ENCODE peak calls at places on chromosomes 16 and 17, in five cellular contexts. V is spleen, N is endothelial cell of umbilical vein, R is prostate gland, A is Panc1. K is an unnamed sample.
A peak's percentile ranks its signal among the peaks of the same experiment; 100 is the strongest.

GRCh38 chr17:66667491-66668030 is 167.4 kb upstream of the CACNG5 start:
- DNase-seq in N (no peak), R (no peak), V (no peak), A (no peak), K (peak; percentile 56)

GRCh38 chr17:58228679-58229078 is 9.6 kb upstream of the MKS1 start:
- DNase-seq in R (no peak), A (no peak), V (no peak), N (no peak), K (no peak)

GRCh38 chr16:11251525-11252481 is 4.2 kb downstream of the SOCS1 start:
- DNase-seq in A (no peak), N (no peak), V (peak; percentile 85), R (no peak), K (no peak)

GRCh38 chr17:67441052-67441738 is 64.1 kb downstream of the PITPNC1 start:
- DNase-seq in R (no peak), A (no peak), V (no peak), N (peak; percentile 64), K (no peak)

GRCh38 chr17:43769426-43769825 is 9.4 kb downstream of the DUSP3 start:
- DNase-seq in N (no peak), V (peak; percentile 55), R (no peak), A (no peak), K (no peak)

GRCh38 chr17:29760279-29760721 is 137.6 kb upstream of the CORO6 start:
- DNase-seq in V (no peak), A (no peak), N (peak; percentile 57), R (no peak), K (peak; percentile 85)

GRCh38 chr17:66829386-66829864 is 5.5 kb upstream of the CACNG5 start:
- DNase-seq in A (no peak), R (peak; percentile 17), N (peak; percentile 70), V (no peak), K (no peak)

GRCh38 chr17:50483266-50483665 is 4.6 kb downstream of the RSAD1 start:
- DNase-seq in R (no peak), N (no peak), A (no peak), V (peak; percentile 50), K (no peak)

GRCh38 chr16:29232811-29233704 is 173.5 kb downstream of the NPIPB11 start:
- DNase-seq in R (no peak), V (no peak), N (no peak), A (no peak), K (no peak)

GRCh38 chr17:66975614-66976378 is 11.3 kb downstream of the CACNG4 start:
- DNase-seq in A (no peak), R (peak; percentile 45), N (no peak), V (no peak), K (no peak)

GRCh38 chr17:42989146-42989545 is 8.8 kb downstream of the RUNDC1 start:
- DNase-seq in A (no peak), V (no peak), N (no peak), R (no peak), K (no peak)

GRCh38 chr17:77873518-77874302 is 84.8 kb upstream of the TNRC6C start:
- DNase-seq in R (no peak), V (peak; percentile 61), N (no peak), A (no peak), K (no peak)

GRCh38 chr16:89197033-89197632 is 3.2 kb downstream of the SLC22A31 start:
- DNase-seq in A (no peak), N (no peak), R (no peak), V (peak; percentile 71), K (no peak)

GRCh38 chr16:80594756-80595155 is 54.0 kb downstream of the DYNLRB2 start:
- DNase-seq in A (no peak), N (no peak), V (no peak), R (no peak), K (no peak)

GRCh38 chr17:2106308-2106707 is 51.4 kb downstream of the HIC1 start:
- DNase-seq in A (no peak), R (no peak), N (peak; percentile 55), V (no peak), K (no peak)

DNA sequence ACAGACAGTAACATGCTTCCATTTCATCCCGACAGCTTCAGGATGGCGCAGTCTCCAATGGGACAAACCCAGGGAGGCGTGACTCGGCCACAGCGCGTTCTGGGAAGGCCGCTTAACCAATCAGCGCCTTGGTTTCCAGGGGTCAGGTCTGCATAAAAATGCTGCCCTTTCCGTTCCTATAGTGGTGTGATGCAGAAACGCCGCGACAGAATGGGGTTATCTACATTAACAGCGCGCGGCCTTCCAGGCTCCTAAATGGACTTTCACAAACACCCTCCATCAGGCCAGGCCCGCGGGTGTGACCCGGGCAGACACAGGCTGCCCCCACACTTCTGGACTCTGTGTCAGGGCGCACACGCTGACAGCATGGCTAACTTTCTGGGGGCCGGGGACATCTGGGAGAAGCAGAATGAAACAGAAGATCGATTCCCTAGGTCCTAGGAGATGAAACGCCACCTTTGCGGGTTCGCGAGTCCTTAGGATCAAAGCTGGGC is 792 bp downstream of the TMEM231 start:
- DNase-seq in A (peak; percentile 67), N (peak; percentile 90), V (peak; percentile 83), R (peak; percentile 73), K (no peak)
- TF ChIP-seq POLR2AphosphoS5 in A (peak; percentile 41), N (peak; percentile 15), V (peak; percentile 54), R (peak; percentile 55), K (no peak)

DNA sequence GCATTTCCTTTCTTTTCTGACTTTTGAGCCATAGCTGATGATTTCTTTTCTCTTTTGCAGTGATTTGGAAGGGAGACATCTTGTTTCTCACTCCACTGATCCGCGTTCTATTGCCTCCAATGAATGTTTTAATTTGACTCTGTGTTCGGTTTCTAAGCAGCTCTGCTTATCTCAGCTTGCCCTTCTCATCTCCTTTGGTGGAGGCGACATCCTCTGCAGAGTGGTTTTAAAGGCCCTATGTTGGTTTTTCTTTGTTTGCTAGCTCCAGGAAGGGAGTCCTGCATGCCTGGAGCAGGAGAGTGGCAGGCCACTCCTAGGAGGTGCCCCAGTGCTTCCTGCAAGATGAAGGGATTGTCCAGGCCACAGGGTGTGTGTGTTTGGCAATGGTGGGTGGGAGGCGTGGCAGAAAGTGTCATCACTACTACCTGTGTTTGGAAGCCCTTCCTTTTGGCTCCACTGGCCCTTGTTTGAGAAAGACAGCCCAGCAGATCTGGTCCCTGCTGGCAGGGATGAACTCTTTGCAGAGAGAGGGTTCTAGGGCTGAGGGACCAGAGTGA is 13.6 kb downstream of the SMPD3 start:
- DNase-seq in R (peak; percentile 80), V (no peak), N (no peak), A (no peak), K (no peak)
- TF ChIP-seq POLR2AphosphoS5 in R (peak; percentile 65), V (no peak), N (no peak), A (no peak), K (no peak)

GRCh38 chr17:4789951-4790704 is 1.4 kb downstream of the GLTPD2 start:
- DNase-seq in A (peak; percentile 78), N (peak; percentile 88), V (peak; percentile 97), R (peak; percentile 81), K (no peak)
- TF ChIP-seq POLR2AphosphoS5 in A (peak; percentile 47), N (peak; percentile 81), V (peak; percentile 88), R (peak; percentile 60), K (no peak)

GRCh38 chr16:85222151-85222863 is 110.0 kb upstream of the CIBAR2 start:
- DNase-seq in N (no peak), V (no peak), R (no peak), A (no peak), K (no peak)

GRCh38 chr16:85221081-85221809 is 109.0 kb upstream of the CIBAR2 start:
- DNase-seq in A (no peak), N (no peak), V (no peak), R (no peak), K (no peak)

GRCh38 chr16:85216522-85217375 is 104.5 kb upstream of the CIBAR2 start:
- DNase-seq in R (no peak), A (no peak), N (no peak), V (no peak), K (no peak)

GRCh38 chr16:85221810-85222150 is 109.5 kb upstream of the CIBAR2 start:
- DNase-seq in N (no peak), A (no peak), R (no peak), V (no peak), K (no peak)

GRCh38 chr16:85220125-85220839 is 108.0 kb upstream of the CIBAR2 start:
- DNase-seq in V (no peak), R (peak; percentile 88), N (peak; percentile 79), A (no peak), K (no peak)
- TF ChIP-seq POLR2AphosphoS5 in V (no peak), R (peak; percentile 83), N (no peak), A (no peak), K (no peak)

DNA sequence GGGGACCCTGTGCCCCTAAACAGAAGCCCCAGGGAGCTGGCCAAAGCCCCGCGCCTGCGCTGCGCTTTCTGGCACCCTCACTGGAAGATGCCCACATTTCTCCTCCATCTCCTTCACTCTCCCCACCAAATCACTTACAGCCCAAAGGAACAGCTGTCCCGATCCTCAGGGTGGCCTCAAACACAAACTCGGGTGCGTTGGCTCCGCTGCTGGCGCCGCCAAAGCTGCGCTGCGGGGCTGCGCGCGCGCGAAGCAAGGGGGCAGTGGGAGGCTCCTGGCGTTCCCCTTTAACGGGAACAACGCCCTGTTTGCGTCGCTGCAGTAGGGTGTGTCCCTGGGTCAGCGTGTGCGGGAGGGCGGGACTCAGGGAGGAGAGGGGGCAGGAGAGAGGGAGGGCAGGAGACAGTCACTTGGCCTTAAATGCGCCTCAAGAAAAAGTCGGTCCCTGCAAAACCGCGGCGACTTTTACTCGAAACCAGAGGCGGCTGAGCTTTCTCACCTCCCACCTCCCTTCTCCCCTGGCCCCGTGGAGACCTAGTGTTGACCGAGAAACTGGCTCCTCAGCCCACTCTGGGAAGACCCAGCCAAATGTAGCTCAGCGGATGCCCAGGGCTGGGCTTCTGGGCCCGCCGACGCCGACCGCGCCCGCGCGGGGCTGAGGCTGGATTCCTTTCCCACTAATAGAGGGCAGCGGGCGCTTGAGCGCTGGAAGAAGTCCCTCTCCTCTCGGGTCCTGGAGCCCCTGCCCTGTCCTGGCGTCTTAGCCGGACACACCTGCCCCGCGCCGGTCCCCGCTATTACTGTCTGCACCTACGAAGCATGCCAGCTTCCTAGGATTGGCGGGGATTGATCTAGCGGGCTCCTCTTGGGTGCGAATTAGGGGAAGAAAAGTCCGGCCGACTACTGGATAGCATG is 2.6 kb downstream of the PMP22 start:
- DNase-seq in V (peak; percentile 79), R (peak; percentile 56), A (peak; percentile 71), N (peak; percentile 63), K (no peak)
- TF ChIP-seq POLR2AphosphoS5 in V (peak; percentile 84), R (peak; percentile 70), A (no peak), N (peak; percentile 43), K (no peak)